ENCODE peak calls at places on chromosome X, in seven cellular contexts. J is stimulated activated CD4-positive, alpha-beta T cell treated with anti-CD3 and anti-CD28 coated beads, Interleukin-15, amount 100 ng/mL, for 24 hours; B is activated T-cell treated with anti-CD3 and anti-CD28 coated beads for 1 hour; Y is A172; X is activated T-helper 1 cell treated with anti-CD3 and anti-CD28 coated beads, Interleukin-12 subunit alpha, Interleukin-12 subunit beta, Interleukin-2, Interleukin-4 antibody, amounts not matched to agents 30 ng/mL and 10 ng/mL and 1 ng/mL, durations not matched to agents 14 hours and 24 hours and 36 hours; S is NCI-H524 treated with DMSO at 0.1 percent for 48 hours; K is SK-N-SH. A is an unnamed sample.

GRCh38 chrX:63551856-63552255 is 200.7 kb upstream of the SPIN4 start:
- DNase-seq in J (no peak), B (no peak), Y (no peak), X (no peak), S (no peak), K (no peak), A (no peak)

GRCh38 chrX:103584606-103585005 is 709 bp upstream of the TCEAL4 start:
- DNase-seq in J (no peak), B (no peak), Y (no peak), X (no peak), S (no peak), K (peak; percentile 19), A (no peak)

GRCh38 chrX:17592117-17592516 is 145.2 kb upstream of the SCML1 start:
- DNase-seq in J (no peak), B (no peak), Y (peak; percentile 21), X (no peak), S (no peak), K (no peak), A (no peak)

GRCh38 chrX:41733939-41734338 is 10.0 kb downstream of the GPR82 start:
- DNase-seq in J (peak; percentile 11), B (no peak), Y (no peak), X (peak; percentile 5), S (no peak), K (no peak), A (peak; percentile 62)

GRCh38 chrX:41558531-41558930 is 111.4 kb downstream of the NYX start:
- DNase-seq in J (no peak), B (no peak), Y (no peak), X (no peak), S (no peak), K (peak; percentile 8), A (no peak)

GRCh38 chrX:81890476-81890875 is 688.6 kb downstream of the SH3BGRL start:
- DNase-seq in J (no peak), B (no peak), Y (no peak), X (no peak), S (no peak), K (no peak), A (no peak)

GRCh38 chrX:24231169-24231568 is 81.6 kb downstream of the ZFX start:
- DNase-seq in J (no peak), B (no peak), Y (peak; percentile 65), X (no peak), S (no peak), K (no peak), A (no peak)

GRCh38 chrX:135985974-135986312 is 708 bp downstream of the SLC9A6 start:
- DNase-seq in J (no peak), B (no peak), Y (no peak), X (no peak), S (no peak), K (no peak), A (no peak)

GRCh38 chrX:108165349-108166111 is 74.0 kb downstream of the ATG4A start:
- DNase-seq in J (no peak), B (no peak), Y (peak; percentile 21), X (no peak), S (peak; percentile 10), K (peak; percentile 19), A (no peak)

GRCh38 chrX:49226946-49227345 is 6.2 kb downstream of the CACNA1F start:
- DNase-seq in J (no peak), B (no peak), Y (no peak), X (no peak), S (no peak), K (no peak), A (no peak)

GRCh38 chrX:123713841-123714240 is 19.0 kb downstream of the THOC2 start:
- DNase-seq in J (no peak), B (no peak), Y (no peak), X (no peak), S (no peak), K (no peak), A (no peak)

A was measured in CD4-positive, CD25-positive, alpha-beta regulatory T cell.